ENCODE peak calls at places on chromosomes 6 and 20, in six cellular contexts. T is mucosa of gallbladder, H is NCI-H1417, O is amygdala, L is activated B cell treated with CpG ODN at 0.5 μM for 24 hours, M is mesothelial cell of epicardium. A is an unnamed sample.

GRCh38 chr6:83265384-83265783 is 72.2 kb downstream of the RWDD2A start:
- DNase-seq in T (no peak), H (no peak), O (no peak), L (no peak), M (no peak), A (no peak)

GRCh38 chr6:143673638-143674037 is 4.1 kb upstream of the PHACTR2 start:
- DNase-seq in T (peak; percentile 38), H (no peak), O (no peak), L (no peak), M (no peak), A (no peak)

GRCh38 chr6:26389349-26389799 is 6.5 kb downstream of the BTN2A2 start:
- DNase-seq in T (no peak), H (no peak), O (no peak), L (no peak), M (no peak), A (no peak)

GRCh38 chr6:56241106-56241812 is 6.1 kb downstream of the COL21A1 start:
- DNase-seq in T (no peak), H (peak; percentile 48), O (no peak), L (no peak), M (no peak), A (peak; percentile 88)

GRCh38 chr6:44064089-44064947 is 62.9 kb downstream of the MRPL14 start:
- DNase-seq in T (peak; percentile 69), H (no peak), O (no peak), L (no peak), M (no peak), A (no peak)

GRCh38 chr6:107578642-107579332 is 88.9 kb downstream of the SOBP start:
- DNase-seq in T (no peak), H (no peak), O (no peak), L (no peak), M (no peak), A (no peak)

GRCh38 chr6:56863366-56863765 is 91.5 kb upstream of the BEND6 start:
- DNase-seq in T (no peak), H (no peak), O (no peak), L (no peak), M (no peak), A (no peak)

GRCh38 chr6:31691078-31691463 is 10.2 kb upstream of the LY6G5C start:
- DNase-seq in T (no peak), H (no peak), O (no peak), L (no peak), M (no peak), A (no peak)

GRCh38 chr6:130969807-130970491 is 93.1 kb downstream of the EPB41L2 start:
- DNase-seq in T (no peak), H (no peak), O (no peak), L (no peak), M (no peak), A (no peak)

GRCh38 chr20:41141153-41141815 is 3.9 kb downstream of the PLCG1 start:
- DNase-seq in T (peak; percentile 34), H (no peak), O (no peak), L (no peak), M (no peak), A (no peak)

GRCh38 chr6:149834513-149835481 is 29.4 kb downstream of the LRP11 start:
- DNase-seq in T (peak; percentile 63), H (peak; percentile 87), O (no peak), L (peak; percentile 25), M (no peak), A (peak; percentile 38)

GRCh38 chr20:11453430-11453829 is 464.3 kb upstream of the BTBD3 start:
- DNase-seq in T (no peak), H (no peak), O (no peak), L (no peak), M (no peak), A (no peak)

GRCh38 chr20:38804682-38805501 is 605 bp upstream of the PPP1R16B start:
- DNase-seq in T (peak; percentile 44), H (no peak), O (no peak), L (peak; percentile 56), M (no peak), A (no peak)

GRCh38 chr6:111673086-111673485 is 67.4 kb upstream of the TRAF3IP2 start:
- DNase-seq in T (no peak), H (no peak), O (no peak), L (no peak), M (no peak), A (no peak)

GRCh38 chr20:44258226-44258890 is 11.2 kb downstream of the GDAP1L1 start:
- DNase-seq in T (no peak), H (no peak), O (no peak), L (no peak), M (no peak), A (no peak)

GRCh38 chr6:169953686-169954085 is 202.3 kb downstream of the ERMARD start:
- DNase-seq in T (no peak), H (peak; percentile 37), O (no peak), L (no peak), M (no peak), A (peak; percentile 12)

GRCh38 chr20:58433759-58434158 is 44.7 kb downstream of the VAPB start:
- DNase-seq in T (no peak), H (no peak), O (no peak), L (no peak), M (no peak), A (no peak)

GRCh38 chr20:59258103-59258705 is 42.2 kb upstream of the EDN3 start:
- DNase-seq in T (no peak), H (no peak), O (no peak), L (no peak), M (no peak), A (no peak)

GRCh38 chr6:120869397-120869796 is 464.9 kb downstream of the TBC1D32 start:
- DNase-seq in T (no peak), H (no peak), O (no peak), L (no peak), M (no peak), A (no peak)

GRCh38 chr6:15351631-15352030 is 105.8 kb downstream of the JARID2 start:
- DNase-seq in T (no peak), H (no peak), O (no peak), L (no peak), M (no peak), A (peak; percentile 26)

GRCh38 chr6:167930300-167930699 is 67.2 kb upstream of the KIF25 start:
- DNase-seq in T (no peak), H (no peak), O (no peak), L (no peak), M (no peak), A (no peak)

GRCh38 chr6:22975079-22975478 is 405.7 kb downstream of the HDGFL1 start:
- DNase-seq in T (no peak), H (no peak), O (no peak), L (no peak), M (no peak), A (no peak)

GRCh38 chr20:17995967-17996819 is 27.4 kb downstream of the MGME1 start:
- DNase-seq in T (peak; percentile 44), H (peak; percentile 55), O (no peak), L (no peak), M (no peak), A (peak; percentile 64)

GRCh38 chr6:110173506-110174132 is 5.9 kb downstream of the WASF1 start:
- DNase-seq in T (no peak), H (no peak), O (no peak), L (no peak), M (no peak), A (no peak)

GRCh38 chr6:40735126-40735920 is 148.2 kb upstream of the LRFN2 start:
- DNase-seq in T (no peak), H (no peak), O (no peak), L (no peak), M (no peak), A (no peak)

GRCh38 chr6:132192646-132193045 is 208.6 kb downstream of the MOXD1 start:
- DNase-seq in T (no peak), H (no peak), O (no peak), L (no peak), M (no peak), A (no peak)

GRCh38 chr6:131062245-131063027 is 609 bp downstream of the EPB41L2 start:
- DNase-seq in T (peak; percentile 11), H (peak; percentile 49), O (no peak), L (peak; percentile 40), M (peak; percentile 24), A (no peak)

GRCh38 chr6:3176562-3177355 is 19.4 kb upstream of the TUBB2A start:
- DNase-seq in T (no peak), H (peak; percentile 29), O (no peak), L (no peak), M (no peak), A (peak; percentile 56)

GRCh38 chr6:136764522-136764993 is 27.7 kb downstream of the MAP3K5 start:
- DNase-seq in T (no peak), H (no peak), O (no peak), L (no peak), M (no peak), A (no peak)

GRCh38 chr6:24148154-24148570 is 22.1 kb downstream of the NRSN1 start:
- DNase-seq in T (no peak), H (no peak), O (no peak), L (no peak), M (no peak), A (no peak)

GRCh38 chr20:60266184-60266823 is 308.1 kb downstream of the CDH26 start:
- DNase-seq in T (no peak), H (no peak), O (no peak), L (no peak), M (no peak), A (no peak)

GRCh38 chr6:107611060-107611824 is 121.3 kb downstream of the SOBP start:
- DNase-seq in T (no peak), H (no peak), O (no peak), L (no peak), M (no peak), A (no peak)

GRCh38 chr6:158757753-158758090 is 61.4 kb downstream of the EZR start:
- DNase-seq in T (no peak), H (no peak), O (no peak), L (no peak), M (no peak), A (no peak)

GRCh38 chr6:35392773-35393672 is 50.7 kb downstream of the PPARD start:
- DNase-seq in T (no peak), H (no peak), O (no peak), L (no peak), M (no peak), A (no peak)

GRCh38 chr6:41976794-41977484 is 35.3 kb upstream of the CCND3 start:
- DNase-seq in T (no peak), H (no peak), O (no peak), L (no peak), M (no peak), A (no peak)

GRCh38 chr6:3797231-3798200 is 46.0 kb upstream of the PXDC1 start:
- DNase-seq in T (no peak), H (no peak), O (no peak), L (no peak), M (no peak), A (no peak)

A was measured in NCI-H510A treated with DMSO at 0.1 percent for 48 hours.